ENCODE peak calls at places on chromosomes 11 and 22, in eight cellular contexts. G is body of pancreas; Y is ovary; H is lower lobe of right lung; T is MM.1S; B is CD8-positive, alpha-beta memory T cell; P is CD8-positive, alpha-beta T cell; Q is kidney. X is an unnamed sample.

GRCh38 chr22:23404689-23405365 is 175.3 kb downstream of the IGLL1 start:
- DNase-seq in G (peak), Y (peak), H (no peak), T (no peak), B (no peak), P (no peak), Q (peak), X (no peak)

GRCh38 chr11:43579919-43580276 is 100.6 kb upstream of the HSD17B12 start:
- DNase-seq in G (no peak), Y (no peak), H (no peak), T (no peak), B (no peak), P (no peak), Q (no peak), X (no peak)

GRCh38 chr11:47431356-47432083 is 5.3 kb upstream of the PSMC3 start:
- DNase-seq in G (no peak), Y (no peak), H (no peak), T (no peak), B (no peak), P (no peak), Q (no peak), X (no peak)

GRCh38 chr11:8019671-8020597 is 32.8 kb downstream of the EIF3F start:
- DNase-seq in G (peak), Y (peak), H (no peak), T (no peak), B (no peak), P (no peak), Q (peak), X (no peak)

GRCh38 chr22:38824587-38824986 is 19.2 kb downstream of the NPTXR start:
- DNase-seq in G (peak), Y (peak), H (peak), T (peak), B (peak), P (no peak), Q (peak), X (peak)

GRCh38 chr22:37431811-37432707 is 4.8 kb upstream of the ELFN2 start:
- DNase-seq in G (no peak), Y (no peak), H (no peak), T (no peak), B (no peak), P (no peak), Q (no peak), X (no peak)

GRCh38 chr11:36149538-36150242 is 139.5 kb downstream of the COMMD9 start:
- DNase-seq in G (peak), Y (peak), H (peak), T (peak), B (no peak), P (no peak), Q (peak), X (no peak)

GRCh38 chr22:37064553-37064952 is 13.0 kb downstream of the KCTD17 start:
- DNase-seq in G (no peak), Y (no peak), H (no peak), T (no peak), B (no peak), P (no peak), Q (no peak), X (no peak)

GRCh38 chr22:36191106-36191836 is 10.3 kb downstream of the APOL4 start:
- DNase-seq in G (peak), Y (peak), H (no peak), T (no peak), B (no peak), P (no peak), Q (peak), X (peak)

GRCh38 chr11:67584205-67584880 is 731 bp downstream of the GSTP1 start:
- DNase-seq in G (peak), Y (peak), H (peak), T (peak), B (no peak), P (no peak), Q (peak), X (peak)

GRCh38 chr11:27857014-27857413 is 156.8 kb upstream of the BDNF start:
- DNase-seq in G (no peak), Y (no peak), H (no peak), T (no peak), B (no peak), P (no peak), Q (no peak), X (no peak)

GRCh38 chr22:37566903-37567798 is 6.9 kb downstream of the CDC42EP1 start:
- DNase-seq in G (peak), Y (peak), H (peak), T (peak), B (peak), P (peak), Q (peak), X (no peak)

GRCh38 chr22:49462795-49463194 is 364.9 kb downstream of the BRD1 start:
- DNase-seq in G (no peak), Y (no peak), H (no peak), T (no peak), B (no peak), P (no peak), Q (no peak), X (no peak)

GRCh38 chr11:58330861-58331260 is 28.0 kb downstream of the OR5B17 start:
- DNase-seq in G (no peak), Y (no peak), H (no peak), T (no peak), B (no peak), P (no peak), Q (no peak), X (no peak)

GRCh38 chr11:66113132-66113856 is 43.2 kb downstream of the PACS1 start:
- DNase-seq in G (no peak), Y (no peak), H (no peak), T (no peak), B (no peak), P (no peak), Q (no peak), X (no peak)

GRCh38 chr22:49268924-49269323 is 558.7 kb downstream of the BRD1 start:
- DNase-seq in G (no peak), Y (no peak), H (no peak), T (no peak), B (no peak), P (no peak), Q (no peak), X (no peak)

GRCh38 chr11:109902764-109903436 is 190.3 kb upstream of the ZC3H12C start:
- DNase-seq in G (no peak), Y (no peak), H (no peak), T (no peak), B (no peak), P (no peak), Q (no peak), X (no peak)

GRCh38 chr11:35617687-35618496 is at the start of gene FJX1:
- DNase-seq in G (peak), Y (peak), H (peak), T (peak), B (no peak), P (no peak), Q (peak), X (peak)

GRCh38 chr22:20996031-20996410 is 5.9 kb downstream of the THAP7 start:
- DNase-seq in G (no peak), Y (no peak), H (no peak), T (no peak), B (no peak), P (no peak), Q (no peak), X (no peak)
- H3K27ac ChIP-seq in G (no peak), Y (no peak), H (no peak), T (no peak), B (no peak), P (no peak), Q (no peak), X (no peak)

GRCh38 chr22:31097941-31098632 is 9.3 kb downstream of the SELENOM start:
- DNase-seq in G (no peak), Y (no peak), H (no peak), T (no peak), B (no peak), P (no peak), Q (no peak), X (no peak)
- H3K27ac ChIP-seq in G (no peak), Y (no peak), H (no peak), T (no peak), B (no peak), P (no peak), Q (no peak), X (no peak)

GRCh38 chr22:45211848-45212247 is 28.8 kb downstream of the KIAA0930 start:
- DNase-seq in G (no peak), Y (no peak), H (no peak), T (no peak), B (no peak), P (no peak), Q (peak), X (no peak)
- H3K27ac ChIP-seq in G (no peak), Y (no peak), H (peak), T (no peak), B (no peak), P (no peak), Q (no peak), X (peak)

GRCh38 chr11:16804104-16804947 is 65.9 kb downstream of the C11orf58 start:
- DNase-seq in G (peak), Y (no peak), H (no peak), T (no peak), B (no peak), P (no peak), Q (no peak), X (no peak)
- H3K27ac ChIP-seq in G (no peak), Y (no peak), H (no peak), T (no peak), B (no peak), P (no peak), Q (no peak), X (no peak)

DNA sequence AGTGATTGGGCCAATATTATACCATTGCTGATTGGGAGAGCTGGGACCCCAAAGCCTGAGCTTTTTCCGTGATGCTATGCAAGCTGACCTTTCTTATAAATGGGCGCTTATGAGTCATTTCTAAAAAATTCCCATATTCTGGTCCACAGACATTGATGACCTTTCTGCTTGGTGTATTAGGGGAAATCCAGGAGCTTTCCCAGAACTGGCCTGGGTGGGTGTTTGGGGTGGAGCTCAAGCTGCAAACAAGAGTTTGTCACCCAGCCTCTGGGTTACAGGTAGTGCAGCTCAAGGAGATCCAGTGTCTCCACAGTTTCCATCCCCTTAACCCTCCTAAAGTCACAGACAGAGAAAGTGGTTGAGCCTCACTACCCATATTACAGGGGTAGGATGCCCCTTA is 67.7 kb downstream of the CCDC81 start:
- DNase-seq in G (no peak), Y (no peak), H (no peak), T (no peak), B (no peak), P (no peak), Q (no peak), X (no peak)
- H3K27ac ChIP-seq in G (no peak), Y (no peak), H (no peak), T (no peak), B (no peak), P (no peak), Q (no peak), X (no peak)

GRCh38 chr11:14357843-14358728 is 897 bp downstream of the RRAS2 start:
- DNase-seq in G (peak), Y (peak), H (peak), T (peak), B (peak), P (peak), Q (peak), X (no peak)
- H3K27ac ChIP-seq in G (peak), Y (peak), H (peak), T (no peak), B (peak), P (peak), Q (peak), X (no peak)

X was measured in substantia nigra.